ENCODE peak calls at places on chromosome 13, in nine cellular contexts. X is activated naive CD8-positive, alpha-beta T cell treated with anti-CD3 and anti-CD28 coated beads, Interleukin-2, amount 10 ng/mL, durations not matched to agents 7 days and 5 days; I is adrenal gland; Q is GM18507; P is amniotic stem cell; Y is dermis microvascular lymphatic vessel endothelial cell; H is cardiac fibroblast; L is colonic mucosa; W is frontal cortex. Z is an unnamed sample.
A peak's percentile ranks its signal among the peaks of the same experiment; 100 is the strongest.

GRCh38 chr13:113084943-113085540 is 20.5 kb upstream of the F7 start:
- DNase-seq in X (no peak), I (no peak), Q (no peak), P (no peak), Y (no peak), H (no peak), L (no peak), W (no peak), Z (no peak)

GRCh38 chr13:35157143-35157755 is 215.2 kb downstream of the NBEA start:
- DNase-seq in X (no peak), I (no peak), Q (no peak), P (peak; percentile 13), Y (peak; percentile 41), H (peak; percentile 75), L (peak; percentile 47), W (no peak), Z (peak; percentile 18)

GRCh38 chr13:96229356-96229755 is 139.4 kb downstream of the HS6ST3 start:
- DNase-seq in X (no peak), I (no peak), Q (no peak), P (no peak), Y (no peak), H (peak; percentile 32), L (no peak), W (no peak), Z (no peak)

GRCh38 chr13:112912726-112913440 is 56.1 kb upstream of the MCF2L start:
- DNase-seq in X (no peak), I (no peak), Q (no peak), P (no peak), Y (no peak), H (no peak), L (no peak), W (no peak), Z (no peak)

GRCh38 chr13:52975969-52976368 is 52.6 kb upstream of the OLFM4 start:
- DNase-seq in X (no peak), I (no peak), Q (no peak), P (no peak), Y (no peak), H (no peak), L (no peak), W (no peak), Z (no peak)

GRCh38 chr13:98150836-98151489 is 8.1 kb downstream of the FARP1 start:
- DNase-seq in X (no peak), I (no peak), Q (no peak), P (no peak), Y (no peak), H (no peak), L (no peak), W (no peak), Z (no peak)

GRCh38 chr13:27792393-27793218 is at the start of gene GSX1:
- DNase-seq in X (peak; percentile 76), I (peak; percentile 77), Q (no peak), P (no peak), Y (peak; percentile 61), H (peak; percentile 77), L (peak; percentile 44), W (peak; percentile 76), Z (peak; percentile 52)

GRCh38 chr13:110711778-110712070 is 1.8 kb upstream of the ING1 start:
- DNase-seq in X (no peak), I (no peak), Q (no peak), P (no peak), Y (no peak), H (peak; percentile 32), L (peak; percentile 44), W (no peak), Z (no peak)

GRCh38 chr13:111204438-111205177 is 89.5 kb downstream of the ARHGEF7 start:
- DNase-seq in X (no peak), I (peak; percentile 63), Q (no peak), P (peak; percentile 69), Y (no peak), H (peak; percentile 76), L (no peak), W (no peak), Z (no peak)

GRCh38 chr13:110017379-110017778 is 231.0 kb upstream of the IRS2 start:
- DNase-seq in X (no peak), I (no peak), Q (no peak), P (peak; percentile 57), Y (no peak), H (peak; percentile 88), L (no peak), W (no peak), Z (no peak)

GRCh38 chr13:28423010-28423409 is 71.9 kb downstream of the FLT1 start:
- DNase-seq in X (peak; percentile 63), I (peak; percentile 31), Q (no peak), P (no peak), Y (no peak), H (no peak), L (peak; percentile 31), W (no peak), Z (peak; percentile 21)

GRCh38 chr13:100495455-100495854 is 93.1 kb downstream of the GGACT start:
- DNase-seq in X (no peak), I (no peak), Q (no peak), P (no peak), Y (no peak), H (no peak), L (no peak), W (no peak), Z (no peak)

GRCh38 chr13:102402292-102402691 is 444 bp upstream of the FGF14 start:
- DNase-seq in X (no peak), I (no peak), Q (no peak), P (no peak), Y (no peak), H (no peak), L (no peak), W (no peak), Z (peak; percentile 12)

GRCh38 chr13:44764334-44764733 is 188.2 kb upstream of the TSC22D1 start:
- DNase-seq in X (no peak), I (peak; percentile 32), Q (no peak), P (no peak), Y (no peak), H (no peak), L (peak; percentile 83), W (no peak), Z (peak; percentile 78)

GRCh38 chr13:60759499-60759898 is 362.5 kb downstream of the TDRD3 start:
- DNase-seq in X (no peak), I (peak; percentile 60), Q (no peak), P (no peak), Y (peak; percentile 88), H (peak; percentile 10), L (peak; percentile 18), W (no peak), Z (no peak)

GRCh38 chr13:32432856-32433255 is 4.9 kb upstream of the N4BP2L1 start:
- DNase-seq in X (no peak), I (no peak), Q (no peak), P (no peak), Y (no peak), H (no peak), L (no peak), W (no peak), Z (no peak)

GRCh38 chr13:36420437-36420891 is 11.8 kb upstream of the CCNA1 start:
- DNase-seq in X (peak; percentile 65), I (peak; percentile 69), Q (peak; percentile 29), P (peak; percentile 54), Y (peak; percentile 55), H (peak; percentile 89), L (peak; percentile 67), W (no peak), Z (peak; percentile 57)

GRCh38 chr13:73235385-73235784 is 176.6 kb downstream of the KLF5 start:
- DNase-seq in X (no peak), I (no peak), Q (no peak), P (no peak), Y (no peak), H (no peak), L (no peak), W (no peak), Z (no peak)

GRCh38 chr13:40221460-40222201 is 444.8 kb downstream of the FOXO1 start:
- DNase-seq in X (no peak), I (no peak), Q (no peak), P (no peak), Y (no peak), H (peak; percentile 77), L (no peak), W (no peak), Z (peak; percentile 28)

GRCh38 chr13:94169783-94170513 is 309.5 kb downstream of the DCT start:
- DNase-seq in X (no peak), I (no peak), Q (no peak), P (no peak), Y (no peak), H (no peak), L (no peak), W (no peak), Z (no peak)

GRCh38 chr13:44300895-44301638 is 72.6 kb upstream of the SERP2 start:
- DNase-seq in X (no peak), I (peak; percentile 25), Q (peak; percentile 8), P (peak; percentile 6), Y (peak; percentile 42), H (peak; percentile 90), L (no peak), W (no peak), Z (no peak)

GRCh38 chr13:113364933-113365371 is 1.0 kb upstream of the GRTP1 start:
- DNase-seq in X (no peak), I (no peak), Q (no peak), P (no peak), Y (no peak), H (no peak), L (peak; percentile 27), W (no peak), Z (no peak)

GRCh38 chr13:27203854-27204253 is 32.2 kb upstream of the USP12 start:
- DNase-seq in X (no peak), I (no peak), Q (no peak), P (no peak), Y (peak; percentile 26), H (peak; percentile 57), L (no peak), W (no peak), Z (no peak)

GRCh38 chr13:44976196-44976595 is 13.1 kb downstream of the NUFIP1 start:
- DNase-seq in X (no peak), I (no peak), Q (no peak), P (no peak), Y (no peak), H (no peak), L (no peak), W (no peak), Z (no peak)

GRCh38 chr13:59666504-59666903 is 497.2 kb downstream of the DIAPH3 start:
- DNase-seq in X (no peak), I (no peak), Q (no peak), P (no peak), Y (no peak), H (peak; percentile 42), L (no peak), W (no peak), Z (no peak)

GRCh38 chr13:44969858-44970484 is 19.3 kb downstream of the NUFIP1 start:
- DNase-seq in X (no peak), I (no peak), Q (no peak), P (peak; percentile 12), Y (peak; percentile 57), H (peak; percentile 77), L (no peak), W (no peak), Z (no peak)

GRCh38 chr13:56501750-56502149 is 639.0 kb upstream of the PRR20A start:
- DNase-seq in X (no peak), I (no peak), Q (no peak), P (no peak), Y (no peak), H (no peak), L (no peak), W (no peak), Z (no peak)

GRCh38 chr13:52800856-52801255 is 47.6 kb downstream of the PCDH8 start:
- DNase-seq in X (no peak), I (no peak), Q (no peak), P (no peak), Y (no peak), H (no peak), L (no peak), W (no peak), Z (no peak)

GRCh38 chr13:22757530-22758120 is 423.2 kb upstream of the SGCG start:
- DNase-seq in X (no peak), I (no peak), Q (no peak), P (no peak), Y (no peak), H (peak; percentile 5), L (no peak), W (no peak), Z (no peak)

GRCh38 chr13:24683833-24684599 is 3.8 kb downstream of the ATP12A start:
- DNase-seq in X (peak; percentile 66), I (peak; percentile 63), Q (peak; percentile 66), P (no peak), Y (peak; percentile 12), H (peak; percentile 31), L (peak; percentile 68), W (peak; percentile 67), Z (peak; percentile 72)

GRCh38 chr13:46667687-46668281 is 114.8 kb downstream of the LRCH1 start:
- DNase-seq in X (no peak), I (no peak), Q (no peak), P (no peak), Y (peak; percentile 57), H (no peak), L (no peak), W (no peak), Z (no peak)